ENCODE peak calls at places on chromosomes 6 and 20, in five cellular contexts. One of them, this sample, is unnamed.

GRCh38 chr6:17015144-17015543 is 86.7 kb upstream of the STMND1 start:
- DNase-seq in activated CD8-positive, alpha-beta memory T cell treated with anti-CD3 and anti-CD28 coated beads, Interleukin-2, amount 50 U/mL, for 4 hours: no peak
- DNase-seq in Daoy: peak; percentile 54
- DNase-seq in EL: no peak
- DNase-seq in fibroblast of the aortic adventitia: peak; percentile 73
- DNase-seq in this sample: peak; percentile 55

GRCh38 chr6:5086294-5086890 is 1.3 kb downstream of the PPP1R3G start:
- DNase-seq in fibroblast of the aortic adventitia: no peak
- DNase-seq in EL: no peak
- DNase-seq in activated CD8-positive, alpha-beta memory T cell treated with anti-CD3 and anti-CD28 coated beads, Interleukin-2, amount 50 U/mL, for 4 hours: no peak
- DNase-seq in Daoy: no peak
- DNase-seq in this sample: no peak

GRCh38 chr20:14777571-14777970 is 440.2 kb upstream of the FLRT3 start:
- DNase-seq in EL: no peak
- DNase-seq in Daoy: no peak
- DNase-seq in fibroblast of the aortic adventitia: no peak
- DNase-seq in activated CD8-positive, alpha-beta memory T cell treated with anti-CD3 and anti-CD28 coated beads, Interleukin-2, amount 50 U/mL, for 4 hours: no peak
- DNase-seq in this sample: no peak

GRCh38 chr6:100078509-100078908 is 84.5 kb upstream of the MCHR2 start:
- DNase-seq in Daoy: peak; percentile 56
- DNase-seq in EL: peak; percentile 55
- DNase-seq in activated CD8-positive, alpha-beta memory T cell treated with anti-CD3 and anti-CD28 coated beads, Interleukin-2, amount 50 U/mL, for 4 hours: no peak
- DNase-seq in fibroblast of the aortic adventitia: peak; percentile 27
- DNase-seq in this sample: peak; percentile 58

GRCh38 chr20:2305946-2306345 is 10.1 kb downstream of the TGM3 start:
- DNase-seq in Daoy: no peak
- DNase-seq in activated CD8-positive, alpha-beta memory T cell treated with anti-CD3 and anti-CD28 coated beads, Interleukin-2, amount 50 U/mL, for 4 hours: no peak
- DNase-seq in fibroblast of the aortic adventitia: no peak
- DNase-seq in EL: no peak
- DNase-seq in this sample: no peak

GRCh38 chr6:129364037-129364436 is 345.9 kb downstream of the ARHGAP18 start:
- DNase-seq in Daoy: no peak
- DNase-seq in activated CD8-positive, alpha-beta memory T cell treated with anti-CD3 and anti-CD28 coated beads, Interleukin-2, amount 50 U/mL, for 4 hours: no peak
- DNase-seq in fibroblast of the aortic adventitia: no peak
- DNase-seq in EL: no peak
- DNase-seq in this sample: no peak

GRCh38 chr6:148298683-148299082 is 44.0 kb upstream of the SASH1 start:
- DNase-seq in activated CD8-positive, alpha-beta memory T cell treated with anti-CD3 and anti-CD28 coated beads, Interleukin-2, amount 50 U/mL, for 4 hours: no peak
- DNase-seq in EL: no peak
- DNase-seq in fibroblast of the aortic adventitia: no peak
- DNase-seq in Daoy: no peak
- DNase-seq in this sample: no peak

GRCh38 chr6:133983099-133983939 is 30.3 kb downstream of the TBPL1 start:
- DNase-seq in fibroblast of the aortic adventitia: peak; percentile 47
- DNase-seq in Daoy: peak; percentile 91
- DNase-seq in activated CD8-positive, alpha-beta memory T cell treated with anti-CD3 and anti-CD28 coated beads, Interleukin-2, amount 50 U/mL, for 4 hours: peak; percentile 56
- DNase-seq in EL: peak; percentile 88
- DNase-seq in this sample: peak; percentile 80